ENCODE peak calls at places on chromosomes 1 and 21, in seven cellular contexts. C is ovary, X is GM23248, P is SK-N-SH, R is RWPE1, W is thyroid gland, M is A673. A is an unnamed sample.

GRCh38 chr1:244191581-244191980 is 140.5 kb downstream of the ZBTB18 start:
- DNase-seq in C (no peak), X (no peak), P (no peak), R (no peak), W (no peak), M (no peak), A (no peak)

GRCh38 chr1:231808990-231809389 is 182.4 kb downstream of the DISC1 start:
- DNase-seq in C (no peak), X (peak; percentile 94), P (no peak), R (peak; percentile 43), W (no peak), M (no peak), A (no peak)

GRCh38 chr1:55898191-55898590 is 681.2 kb downstream of the PLPP3 start:
- DNase-seq in C (no peak), X (peak; percentile 78), P (no peak), R (peak; percentile 17), W (no peak), M (no peak), A (no peak)

GRCh38 chr1:203282720-203283542 is 22.4 kb upstream of the BTG2 start:
- DNase-seq in C (peak; percentile 13), X (no peak), P (no peak), R (no peak), W (peak; percentile 59), M (no peak), A (no peak)

GRCh38 chr1:200524092-200524491 is 96.5 kb downstream of the KIF14 start:
- DNase-seq in C (no peak), X (no peak), P (no peak), R (no peak), W (no peak), M (no peak), A (no peak)

GRCh38 chr1:43232071-43232470 is 37.7 kb upstream of the TMEM125 start:
- DNase-seq in C (no peak), X (peak; percentile 87), P (no peak), R (peak; percentile 56), W (no peak), M (no peak), A (no peak)

GRCh38 chr1:184866991-184867788 is 107.1 kb downstream of the NIBAN1 start:
- DNase-seq in C (no peak), X (peak; percentile 90), P (no peak), R (peak; percentile 64), W (no peak), M (peak; percentile 15), A (no peak)

GRCh38 chr1:203673550-203674411 is 47.1 kb downstream of the ATP2B4 start:
- DNase-seq in C (no peak), X (peak; percentile 98), P (no peak), R (peak; percentile 97), W (no peak), M (no peak), A (peak; percentile 82)

GRCh38 chr1:53681647-53682368 is 57.2 kb downstream of the GLIS1 start:
- DNase-seq in C (peak; percentile 33), X (peak; percentile 40), P (peak; percentile 79), R (peak; percentile 70), W (peak; percentile 60), M (peak; percentile 12), A (no peak)

GRCh38 chr1:176577651-176578197 is 114.7 kb downstream of the PAPPA2 start:
- DNase-seq in C (no peak), X (peak; percentile 58), P (no peak), R (no peak), W (no peak), M (no peak), A (no peak)

GRCh38 chr21:35019631-35020032 is 29.5 kb downstream of the RUNX1 start:
- DNase-seq in C (no peak), X (no peak), P (no peak), R (no peak), W (no peak), M (no peak), A (no peak)

GRCh38 chr1:208950206-208950605 is 633.3 kb upstream of the CAMK1G start:
- DNase-seq in C (no peak), X (peak; percentile 42), P (no peak), R (no peak), W (no peak), M (no peak), A (no peak)

GRCh38 chr1:33468559-33468958 is 3.9 kb upstream of the ZSCAN20 start:
- DNase-seq in C (no peak), X (no peak), P (no peak), R (no peak), W (no peak), M (no peak), A (no peak)

GRCh38 chr1:195828322-195828721 is 779.9 kb downstream of the KCNT2 start:
- DNase-seq in C (no peak), X (no peak), P (no peak), R (no peak), W (no peak), M (no peak), A (no peak)

GRCh38 chr1:33086384-33086850 is 5.5 kb downstream of the AZIN2 start:
- DNase-seq in C (peak; percentile 76), X (peak; percentile 83), P (peak; percentile 80), R (no peak), W (peak; percentile 80), M (peak; percentile 63), A (peak; percentile 87)

GRCh38 chr21:37087188-37087587 is 14.1 kb downstream of the TTC3 start:
- DNase-seq in C (no peak), X (peak; percentile 81), P (no peak), R (no peak), W (no peak), M (peak; percentile 83), A (no peak)

GRCh38 chr1:45221716-45222115 is 15.3 kb upstream of the ZSWIM5 start:
- DNase-seq in C (no peak), X (peak; percentile 63), P (no peak), R (peak; percentile 19), W (no peak), M (no peak), A (no peak)

GRCh38 chr1:45213892-45214291 is 7.5 kb upstream of the ZSWIM5 start:
- DNase-seq in C (no peak), X (no peak), P (no peak), R (no peak), W (no peak), M (no peak), A (no peak)

GRCh38 chr1:45215485-45216199 is 9.2 kb upstream of the ZSWIM5 start:
- DNase-seq in C (no peak), X (no peak), P (no peak), R (no peak), W (no peak), M (no peak), A (no peak)

GRCh38 chr1:45216200-45216541 is 9.8 kb upstream of the ZSWIM5 start:
- DNase-seq in C (no peak), X (no peak), P (no peak), R (peak; percentile 15), W (no peak), M (no peak), A (no peak)

GRCh38 chr1:45216861-45217260 is 10.5 kb upstream of the ZSWIM5 start:
- DNase-seq in C (no peak), X (no peak), P (no peak), R (no peak), W (no peak), M (no peak), A (no peak)
- H3K27ac ChIP-seq in C (no peak overlapping the region), X (no peak overlapping the region), P (no peak overlapping the region), R (no peak overlapping the region), W (no peak overlapping the region), M (no peak overlapping the region), A (no peak overlapping the region)

DNA sequence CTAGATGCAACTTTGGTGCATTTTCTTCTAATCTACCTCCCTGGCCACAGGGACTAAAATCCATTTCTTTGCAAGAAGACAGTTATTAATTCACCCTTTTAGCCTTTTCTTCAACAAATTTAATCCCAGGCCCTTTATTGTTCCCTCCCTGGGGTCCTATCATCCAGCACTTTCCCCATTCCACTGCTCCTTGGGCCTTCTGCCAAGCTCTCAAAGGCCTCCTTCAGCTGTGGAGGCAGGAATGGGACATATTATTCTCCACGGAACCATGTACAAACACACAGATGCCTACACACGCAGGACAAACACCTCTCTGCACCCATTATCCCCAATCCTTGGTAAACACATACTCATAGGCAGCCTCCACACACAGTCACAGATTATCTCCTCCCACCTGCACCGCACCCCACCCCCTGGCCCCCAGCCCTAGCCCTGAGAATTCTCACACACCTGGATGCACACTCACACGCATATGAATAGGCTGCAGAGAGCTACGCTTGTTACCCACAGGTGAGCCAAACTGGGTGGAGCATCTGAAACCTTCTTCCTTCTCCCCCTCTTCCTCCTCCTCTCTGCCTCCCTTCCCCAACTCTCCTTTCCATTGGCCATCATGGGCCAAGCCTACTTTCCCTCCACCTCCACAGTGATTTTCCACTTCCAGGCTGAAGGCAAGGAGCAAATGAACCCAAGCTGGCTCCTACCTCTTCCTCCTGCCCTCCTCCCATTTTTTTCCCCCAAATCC is 11.7 kb downstream of the TAGLN2 start:
- DNase-seq in C (no peak), X (no peak), P (no peak), R (no peak), W (peak; percentile 76), M (peak; percentile 38), A (peak; percentile 57)
- H3K27ac ChIP-seq in C (no peak overlapping the region), X (no peak overlapping the region), P (no peak overlapping the region), R (peak overlapping the region; percentile 34), W (peak overlapping the region; percentile 19), M (no peak overlapping the region), A (no peak overlapping the region)

DNA sequence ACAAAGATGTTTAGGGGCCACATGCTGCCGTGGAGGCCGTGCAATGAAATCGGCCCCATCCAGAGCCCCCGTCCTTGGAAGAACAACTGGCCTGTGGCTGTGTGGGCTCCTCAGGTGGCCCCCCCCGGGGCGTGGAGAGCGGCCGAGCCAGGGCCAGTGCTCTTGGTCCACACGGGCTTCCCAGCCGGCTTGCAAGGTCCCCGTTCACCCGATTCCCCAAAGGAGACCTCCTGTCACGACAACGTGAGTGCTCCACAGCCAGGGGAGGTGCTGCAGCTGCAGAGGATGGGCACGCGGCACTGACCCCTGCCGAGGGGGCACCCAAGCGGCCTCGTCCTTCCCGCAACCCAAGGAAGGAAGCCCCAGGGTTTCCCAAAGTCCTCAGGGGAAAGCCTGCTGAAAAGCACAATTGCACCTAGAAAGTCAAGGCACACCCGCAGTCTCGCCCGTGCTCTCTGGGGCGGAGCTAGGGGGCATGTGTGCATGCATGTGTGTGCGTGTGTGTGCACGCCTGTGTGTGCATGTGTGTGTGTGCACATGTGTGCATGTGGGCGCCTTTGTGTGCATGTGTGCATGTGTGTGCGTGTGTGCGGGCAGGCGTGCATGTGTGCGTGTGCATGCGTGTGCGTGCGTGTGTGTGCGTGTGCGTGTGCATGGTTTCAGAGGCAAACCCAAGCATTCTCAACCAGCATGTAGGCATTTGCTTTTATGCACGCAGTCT is 48.2 kb downstream of the SLX9 start:
- DNase-seq in C (no peak), X (no peak), P (no peak), R (no peak), W (no peak), M (no peak), A (peak; percentile 60)
- H3K27ac ChIP-seq in C (no peak overlapping the region), X (no peak overlapping the region), P (peak overlapping the region; percentile 3), R (no peak overlapping the region), W (no peak overlapping the region), M (no peak overlapping the region), A (no peak overlapping the region)

DNA sequence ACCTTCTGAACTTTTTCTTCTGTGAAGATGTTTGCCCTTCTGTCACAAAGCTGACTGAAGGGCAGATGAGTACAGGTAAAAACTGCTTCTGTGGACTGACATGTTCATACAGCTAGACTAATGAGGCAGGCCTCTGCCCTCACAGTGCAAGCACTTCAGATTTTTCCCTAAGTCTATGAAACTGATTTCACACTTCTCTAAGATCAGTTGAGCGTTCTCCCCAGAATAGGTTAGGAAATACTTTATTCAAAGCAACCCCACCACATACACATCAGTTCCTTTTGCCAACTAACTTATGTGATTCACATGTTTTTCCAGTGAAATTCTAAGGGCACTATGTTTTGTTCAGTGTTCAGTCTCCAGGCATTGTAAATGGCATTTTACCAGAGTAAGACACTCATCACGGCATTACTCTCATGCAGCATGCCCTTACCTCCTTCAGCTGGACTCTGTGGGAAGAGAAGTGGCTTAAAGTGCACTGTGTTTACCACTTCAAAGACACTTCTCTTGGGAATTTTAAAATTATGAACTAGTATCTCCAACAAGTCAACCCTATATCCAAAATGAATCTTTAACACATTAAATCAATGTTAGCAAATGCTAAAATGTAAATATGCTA is 5.4 kb upstream of the PSMG1 start:
- DNase-seq in C (no peak), X (peak; percentile 41), P (no peak), R (no peak), W (peak; percentile 29), M (no peak), A (no peak)
- H3K27ac ChIP-seq in C (no peak overlapping the region), X (peak overlapping the region; percentile 85), P (no peak overlapping the region), R (no peak overlapping the region), W (peak overlapping the region; percentile 74), M (no peak overlapping the region), A (no peak overlapping the region)